ENCODE peak calls at places on chromosomes 3 and 15, in eight cellular contexts. N, J, Y, U, R, S, F and X are unnamed samples.

GRCh38 chr15:74302821-74303359 is 64.6 kb downstream of the CYP11A1 start:
- DNase-seq in N (no peak), J (peak; percentile 48), Y (no peak), U (no peak), R (no peak), S (no peak), F (no peak), X (no peak)

GRCh38 chr15:56765252-56765651 is 31.9 kb upstream of the ZNF280D start:
- DNase-seq in N (no peak), J (no peak), Y (no peak), U (no peak), R (peak; percentile 80), S (no peak), F (no peak), X (peak; percentile 90)

GRCh38 chr3:125231895-125232294 is 19.3 kb upstream of the SLC12A8 start:
- DNase-seq in N (no peak), J (peak; percentile 63), Y (no peak), U (no peak), R (peak; percentile 87), S (peak; percentile 13), F (no peak), X (peak; percentile 24)

GRCh38 chr15:100740105-100740504 is 137.7 kb downstream of the ASB7 start:
- DNase-seq in N (no peak), J (no peak), Y (no peak), U (no peak), R (peak; percentile 90), S (no peak), F (no peak), X (no peak)

GRCh38 chr3:71956716-71957115 is 171.8 kb upstream of the PROK2 start:
- DNase-seq in N (no peak), J (no peak), Y (no peak), U (no peak), R (no peak), S (no peak), F (no peak), X (no peak)

GRCh38 chr3:157572559-157573270 is 69.5 kb upstream of the VEPH1 start:
- DNase-seq in N (no peak), J (peak; percentile 68), Y (no peak), U (no peak), R (peak; percentile 64), S (no peak), F (no peak), X (peak; percentile 47)

GRCh38 chr3:161405087-161405486 is 33.8 kb upstream of the SPTSSB start:
- DNase-seq in N (no peak), J (no peak), Y (no peak), U (no peak), R (no peak), S (no peak), F (no peak), X (no peak)

GRCh38 chr3:126525091-126525852 is 1.3 kb downstream of the CHST13 start:
- DNase-seq in N (peak; percentile 40), J (no peak), Y (no peak), U (no peak), R (no peak), S (no peak), F (no peak), X (no peak)

GRCh38 chr3:37730825-37731224 is 130.9 kb upstream of the CTDSPL start:
- DNase-seq in N (no peak), J (no peak), Y (no peak), U (no peak), R (no peak), S (no peak), F (no peak), X (no peak)

GRCh38 chr3:29611252-29611651 is 330.4 kb downstream of the RBMS3 start:
- DNase-seq in N (no peak), J (no peak), Y (no peak), U (no peak), R (no peak), S (no peak), F (no peak), X (no peak)

GRCh38 chr15:73802336-73803105 is 49.4 kb upstream of the INSYN1 start:
- DNase-seq in N (no peak), J (no peak), Y (no peak), U (peak; percentile 44), R (no peak), S (no peak), F (peak; percentile 64), X (no peak)

GRCh38 chr15:64464271-64465005 is 4.1 kb downstream of the ZNF609 start:
- DNase-seq in N (no peak), J (no peak), Y (no peak), U (no peak), R (peak; percentile 56), S (no peak), F (no peak), X (no peak)

GRCh38 chr15:66001042-66001441 is 131.8 kb downstream of the RAB11A start:
- DNase-seq in N (no peak), J (no peak), Y (no peak), U (no peak), R (no peak), S (no peak), F (no peak), X (no peak)

GRCh38 chr3:181581651-181582050 is 130.1 kb upstream of the SOX2 start:
- DNase-seq in N (no peak), J (no peak), Y (no peak), U (no peak), R (no peak), S (no peak), F (no peak), X (peak; percentile 86)

GRCh38 chr3:32432711-32433530 is 41.3 kb downstream of the CMTM7 start:
- DNase-seq in N (no peak), J (no peak), Y (no peak), U (no peak), R (peak; percentile 47), S (no peak), F (no peak), X (no peak)

GRCh38 chr15:29064731-29065130 is 179.0 kb downstream of the APBA2 start:
- DNase-seq in N (no peak), J (no peak), Y (no peak), U (no peak), R (no peak), S (no peak), F (no peak), X (no peak)

GRCh38 chr15:37094542-37095196 is 5.7 kb downstream of the MEIS2 start:
- DNase-seq in N (no peak), J (no peak), Y (no peak), U (no peak), R (peak; percentile 31), S (no peak), F (no peak), X (no peak)

DNA sequence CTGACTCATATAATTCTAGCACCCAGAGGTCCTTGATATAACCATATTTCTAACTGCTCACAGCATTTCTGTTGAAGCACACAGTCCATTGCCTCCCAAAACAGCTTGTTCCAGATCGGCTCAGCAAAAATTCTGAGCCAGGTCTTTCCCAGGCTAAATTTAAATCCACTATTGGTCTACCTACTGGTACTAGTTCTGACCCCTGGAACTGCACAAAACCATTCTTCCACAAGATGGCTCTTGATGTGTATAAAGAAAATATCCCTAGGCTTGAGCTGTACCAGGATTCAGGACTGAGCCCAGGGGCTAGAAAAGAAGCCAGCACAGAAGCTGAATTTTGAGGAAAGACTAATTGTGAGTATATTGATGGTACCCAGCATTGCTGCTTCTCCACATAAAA is 75.4 kb upstream of the ABHD17C start:
- DNase-seq in N (no peak), J (peak; percentile 16), Y (peak; percentile 12), U (no peak), R (peak; percentile 43), S (no peak), F (no peak), X (peak; percentile 5)
- TF ChIP-seq CTCF in N (peak; percentile 24), J (peak; percentile 32), Y (peak; percentile 58), U (peak; percentile 6), R (peak; percentile 33), S (peak; percentile 26), F (peak; percentile 53), X (peak; percentile 41)

GRCh38 chr15:88657326-88658069 is 18.7 kb downstream of the ISG20 start:
- DNase-seq in N (no peak), J (peak; percentile 64), Y (no peak), U (no peak), R (peak; percentile 61), S (no peak), F (no peak), X (no peak)

GRCh38 chr15:88655103-88655553 is 16.3 kb downstream of the ISG20 start:
- DNase-seq in N (no peak), J (no peak), Y (no peak), U (no peak), R (no peak), S (no peak), F (no peak), X (no peak)

GRCh38 chr15:88655780-88656488 is 17.1 kb downstream of the ISG20 start:
- DNase-seq in N (no peak), J (no peak), Y (no peak), U (no peak), R (no peak), S (no peak), F (no peak), X (no peak)

GRCh38 chr15:88658070-88658965 is 19.5 kb downstream of the ISG20 start:
- DNase-seq in N (no peak), J (no peak), Y (no peak), U (no peak), R (no peak), S (no peak), F (no peak), X (no peak)

GRCh38 chr15:88656760-88657221 is 18.0 kb downstream of the ISG20 start:
- DNase-seq in N (no peak), J (no peak), Y (no peak), U (no peak), R (no peak), S (peak; percentile 75), F (no peak), X (no peak)
- H3K4me3 ChIP-seq in N (no peak overlapping the region), J (no peak overlapping the region), Y (no peak overlapping the region), U (no peak overlapping the region), R (no peak overlapping the region), S (no peak overlapping the region), F (no peak overlapping the region), X (no peak overlapping the region)

GRCh38 chr3:9795212-9795611 is 2.3 kb downstream of the ARPC4 start:
- DNase-seq in N (no peak), J (no peak), Y (no peak), U (no peak), R (no peak), S (no peak), F (no peak), X (no peak)

GRCh38 chr3:9806137-9806536 is 3.9 kb upstream of the TTLL3 start:
- DNase-seq in N (no peak), J (no peak), Y (no peak), U (no peak), R (no peak), S (no peak), F (no peak), X (no peak)

GRCh38 chr3:9803494-9803893 is 6.6 kb upstream of the TTLL3 start:
- DNase-seq in N (no peak), J (no peak), Y (no peak), U (no peak), R (no peak), S (no peak), F (no peak), X (no peak)

GRCh38 chr3:9797196-9797945 is 4.5 kb downstream of the ARPC4 start:
- DNase-seq in N (no peak), J (no peak), Y (no peak), U (no peak), R (no peak), S (no peak), F (no peak), X (no peak)

GRCh38 chr3:9800529-9800928 is 7.6 kb downstream of the ARPC4 start:
- DNase-seq in N (no peak), J (no peak), Y (no peak), U (no peak), R (no peak), S (no peak), F (no peak), X (no peak)
- TF ChIP-seq CTCF in N (no peak), J (peak; percentile 29), Y (peak; percentile 44), U (no peak), R (peak; percentile 18), S (peak; percentile 14), F (peak; percentile 22), X (peak; percentile 32)

GRCh38 chr3:128804817-128805166 is 74.6 kb upstream of the ACAD9 start:
- DNase-seq in N (no peak), J (no peak), Y (no peak), U (no peak), R (no peak), S (no peak), F (no peak), X (no peak)
- H3K4me3 ChIP-seq in N (peak overlapping the region; percentile 30), J (no peak overlapping the region), Y (peak overlapping the region; percentile 32), U (no peak overlapping the region), R (no peak overlapping the region), S (no peak overlapping the region), F (peak overlapping the region; percentile 50), X (no peak overlapping the region)